ENCODE peak calls at places on chromosomes 3 and 15, in seven cellular contexts. One of them, this sample, is unnamed.

GRCh38 chr15:66237513-66238235 is 15.9 kb downstream of the MEGF11 start:
- DNase-seq in hepatocyte: no peak
- DNase-seq in GM23338: no peak
- DNase-seq in HCT116: no peak
- DNase-seq in GM23248: peak; percentile 23
- DNase-seq in MM.1S: no peak
- DNase-seq in PC-9: no peak
- DNase-seq in this sample: no peak

GRCh38 chr15:68580883-68581155 is 2.0 kb downstream of the CORO2B start:
- DNase-seq in hepatocyte: no peak
- DNase-seq in GM23338: no peak
- DNase-seq in HCT116: no peak
- DNase-seq in GM23248: no peak
- DNase-seq in MM.1S: no peak
- DNase-seq in PC-9: no peak
- DNase-seq in this sample: no peak

GRCh38 chr3:64974401-64974800 is 286.6 kb upstream of the ADAMTS9 start:
- DNase-seq in hepatocyte: no peak
- DNase-seq in GM23338: no peak
- DNase-seq in HCT116: no peak
- DNase-seq in GM23248: no peak
- DNase-seq in MM.1S: no peak
- DNase-seq in PC-9: no peak
- DNase-seq in this sample: no peak

GRCh38 chr3:139108253-139108969 is 63.7 kb upstream of the PRR23C start:
- DNase-seq in hepatocyte: no peak
- DNase-seq in GM23338: no peak
- DNase-seq in HCT116: no peak
- DNase-seq in GM23248: no peak
- DNase-seq in MM.1S: no peak
- DNase-seq in PC-9: no peak
- DNase-seq in this sample: no peak

GRCh38 chr3:2211568-2211967 is 112.9 kb downstream of the CNTN4 start:
- DNase-seq in hepatocyte: no peak
- DNase-seq in GM23338: no peak
- DNase-seq in HCT116: no peak
- DNase-seq in GM23248: no peak
- DNase-seq in MM.1S: no peak
- DNase-seq in PC-9: no peak
- DNase-seq in this sample: no peak

GRCh38 chr3:192816274-192816853 is 89.0 kb upstream of the FGF12 start:
- DNase-seq in hepatocyte: peak; percentile 73
- DNase-seq in GM23338: peak; percentile 72
- DNase-seq in HCT116: peak; percentile 33
- DNase-seq in GM23248: peak; percentile 77
- DNase-seq in MM.1S: peak; percentile 52
- DNase-seq in PC-9: peak; percentile 29
- DNase-seq in this sample: peak; percentile 86

GRCh38 chr3:70488131-70488530 is 175.7 kb upstream of the MDFIC2 start:
- DNase-seq in hepatocyte: no peak
- DNase-seq in GM23338: no peak
- DNase-seq in HCT116: no peak
- DNase-seq in GM23248: peak; percentile 1
- DNase-seq in MM.1S: no peak
- DNase-seq in PC-9: no peak
- DNase-seq in this sample: no peak

GRCh38 chr15:69955240-69955894 is 142.3 kb downstream of the TLE3 start:
- DNase-seq in hepatocyte: no peak
- DNase-seq in GM23338: no peak
- DNase-seq in HCT116: no peak
- DNase-seq in GM23248: no peak
- DNase-seq in MM.1S: no peak
- DNase-seq in PC-9: no peak
- DNase-seq in this sample: no peak

GRCh38 chr3:134336587-134336986 is 37.7 kb downstream of the AMOTL2 start:
- DNase-seq in hepatocyte: peak; percentile 62
- DNase-seq in GM23338: no peak
- DNase-seq in HCT116: no peak
- DNase-seq in GM23248: peak; percentile 78
- DNase-seq in MM.1S: no peak
- DNase-seq in PC-9: peak; percentile 55
- DNase-seq in this sample: no peak

DNA sequence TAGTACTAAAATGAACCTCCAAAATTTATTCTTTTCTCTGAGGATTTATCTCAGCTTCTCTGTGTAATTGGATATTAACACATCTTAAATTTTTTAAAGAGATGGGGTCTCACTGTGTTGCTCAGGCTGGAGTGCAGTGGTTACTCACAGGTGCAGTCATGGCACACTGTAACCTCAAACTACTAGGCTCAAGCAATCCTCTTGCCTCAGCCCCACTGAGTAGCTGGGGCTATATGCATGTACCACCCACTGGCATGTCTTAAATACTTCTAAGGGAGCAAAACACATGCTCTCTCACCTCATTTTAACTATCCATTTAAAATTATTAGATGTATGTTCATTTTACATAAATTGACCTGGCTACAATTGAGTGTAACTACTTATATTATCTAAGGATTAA is 11.3 kb upstream of the TMEM87A start:
- DNase-seq in hepatocyte: no peak
- DNase-seq in GM23338: no peak
- DNase-seq in HCT116: no peak
- DNase-seq in GM23248: peak; percentile 6
- DNase-seq in MM.1S: no peak
- DNase-seq in PC-9: no peak
- DNase-seq in this sample: no peak
- H3K9me2 ChIP-seq in hepatocyte: no peaks in the 10 kb centered on the region
- H3K9me2 ChIP-seq in GM23338: no peaks in the 10 kb centered on the region
- H3K9me2 ChIP-seq in HCT116: no peaks in the 10 kb centered on the region
- H3K9me2 ChIP-seq in GM23248: no peaks in the 10 kb centered on the region
- H3K9me2 ChIP-seq in MM.1S: no peaks in the 10 kb centered on the region
- H3K9me2 ChIP-seq in PC-9: no peaks in the 10 kb centered on the region
- H3K9me2 ChIP-seq in this sample: no peaks in the 10 kb centered on the region

GRCh38 chr15:59993950-59994401 is 10.1 kb upstream of the FOXB1 start:
- DNase-seq in hepatocyte: no peak
- DNase-seq in GM23338: peak; percentile 88
- DNase-seq in HCT116: no peak
- DNase-seq in GM23248: no peak
- DNase-seq in MM.1S: no peak
- DNase-seq in PC-9: no peak
- DNase-seq in this sample: no peak

GRCh38 chr15:59996498-59997041 is 7.5 kb upstream of the FOXB1 start:
- DNase-seq in hepatocyte: peak; percentile 41
- DNase-seq in GM23338: peak; percentile 64
- DNase-seq in HCT116: no peak
- DNase-seq in GM23248: no peak
- DNase-seq in MM.1S: peak; percentile 36
- DNase-seq in PC-9: no peak
- DNase-seq in this sample: no peak

GRCh38 chr15:59997070-59997701 is 6.9 kb upstream of the FOXB1 start:
- DNase-seq in hepatocyte: no peak
- DNase-seq in GM23338: peak; percentile 98
- DNase-seq in HCT116: no peak
- DNase-seq in GM23248: no peak
- DNase-seq in MM.1S: peak; percentile 95
- DNase-seq in PC-9: peak; percentile 45
- DNase-seq in this sample: peak; percentile 42

GRCh38 chr15:59994855-59995557 is 9.1 kb upstream of the FOXB1 start:
- DNase-seq in hepatocyte: no peak
- DNase-seq in GM23338: peak; percentile 87
- DNase-seq in HCT116: no peak
- DNase-seq in GM23248: no peak
- DNase-seq in MM.1S: no peak
- DNase-seq in PC-9: no peak
- DNase-seq in this sample: no peak

DNA sequence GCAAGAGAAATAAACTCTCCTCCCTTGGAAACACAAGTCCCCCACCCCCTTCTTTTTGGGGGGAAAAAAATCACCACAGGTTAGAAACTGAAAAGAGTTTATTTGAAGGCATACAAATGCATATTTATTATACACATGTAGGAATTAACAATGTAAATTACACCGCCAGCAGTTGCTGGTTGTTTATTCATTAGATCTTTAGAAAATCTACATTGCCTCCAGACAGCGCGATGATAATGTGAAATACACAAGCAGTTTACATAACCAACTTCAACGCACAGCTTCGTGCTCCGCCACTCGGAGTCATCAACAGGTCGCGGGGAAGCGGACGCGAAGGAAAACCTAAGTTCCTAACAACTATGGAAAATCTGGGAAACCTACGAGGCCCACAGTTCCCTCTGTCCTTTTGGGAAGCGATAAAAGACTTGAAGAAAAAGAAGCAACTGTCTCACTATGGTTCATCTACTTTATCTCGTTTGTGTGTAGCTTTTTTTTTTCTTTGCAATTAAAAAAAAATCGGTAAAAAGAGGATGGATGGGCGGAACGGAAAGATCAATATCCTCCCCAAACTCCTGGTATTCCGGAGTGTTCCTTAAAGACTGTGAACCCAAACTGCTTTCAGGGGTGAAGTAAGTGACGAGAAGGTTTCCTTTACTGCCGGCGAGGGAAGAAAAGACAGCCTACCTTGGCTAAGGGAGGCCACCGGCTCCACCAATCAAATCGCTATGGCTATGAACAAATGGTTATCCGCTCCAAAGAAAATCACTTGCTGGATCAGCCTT is 8.4 kb upstream of the FOXB1 start:
- DNase-seq in hepatocyte: no peak
- DNase-seq in GM23338: peak; percentile 66
- DNase-seq in HCT116: no peak
- DNase-seq in GM23248: no peak
- DNase-seq in MM.1S: no peak
- DNase-seq in PC-9: no peak
- DNase-seq in this sample: no peak
- TF ChIP-seq EZH2 in hepatocyte: no peak
- TF ChIP-seq EZH2 in GM23338: no peak
- TF ChIP-seq EZH2 in HCT116: no peak
- TF ChIP-seq EZH2 in GM23248: peak; percentile 80
- TF ChIP-seq EZH2 in MM.1S: no peak
- TF ChIP-seq EZH2 in PC-9: no peak
- TF ChIP-seq EZH2 in this sample: no peak

GRCh38 chr3:20574746-20575145 is 388.7 kb upstream of the SGO1 start:
- DNase-seq in hepatocyte: no peak
- DNase-seq in GM23338: no peak
- DNase-seq in HCT116: no peak
- DNase-seq in GM23248: peak; percentile 88
- DNase-seq in MM.1S: no peak
- DNase-seq in PC-9: no peak
- DNase-seq in this sample: peak; percentile 21
- H3K4me2 ChIP-seq in hepatocyte: no peak overlapping the region
- H3K4me2 ChIP-seq in GM23338: no peak overlapping the region
- H3K4me2 ChIP-seq in HCT116: no peak overlapping the region
- H3K4me2 ChIP-seq in GM23248: peak overlapping the region; percentile 69
- H3K4me2 ChIP-seq in MM.1S: no peak overlapping the region
- H3K4me2 ChIP-seq in PC-9: no peak overlapping the region
- H3K4me2 ChIP-seq in this sample: no peak overlapping the region

DNA sequence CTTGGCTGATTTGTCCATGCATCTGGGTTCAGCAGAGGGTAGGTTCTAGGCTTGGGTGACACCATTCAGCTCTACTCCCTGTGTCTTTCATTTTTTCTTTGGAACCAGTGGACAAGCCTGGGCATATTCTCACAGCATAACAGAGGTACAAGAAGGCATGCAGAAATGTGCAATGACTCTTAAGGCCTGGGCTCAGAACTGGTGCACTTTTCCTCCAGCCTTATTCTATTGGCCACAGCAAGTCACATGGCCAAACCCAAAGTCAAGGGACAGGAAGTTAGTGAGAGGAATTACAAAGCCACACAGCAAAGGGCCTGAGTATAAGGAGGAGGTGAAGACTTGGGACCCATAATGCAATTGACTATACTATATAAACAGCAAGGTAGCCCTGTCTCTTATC is 200.9 kb upstream of the CTDSPL start:
- DNase-seq in hepatocyte: no peak
- DNase-seq in GM23338: no peak
- DNase-seq in HCT116: no peak
- DNase-seq in GM23248: no peak
- DNase-seq in MM.1S: no peak
- DNase-seq in PC-9: no peak
- DNase-seq in this sample: no peak
- H3K9me2 ChIP-seq in hepatocyte: no peaks in the 10 kb centered on the region
- H3K9me2 ChIP-seq in GM23338: peaks cover 4% of the 10 kb centered on the region
- H3K9me2 ChIP-seq in HCT116: no peaks in the 10 kb centered on the region
- H3K9me2 ChIP-seq in GM23248: no peaks in the 10 kb centered on the region
- H3K9me2 ChIP-seq in MM.1S: no peaks in the 10 kb centered on the region
- H3K9me2 ChIP-seq in PC-9: no peaks in the 10 kb centered on the region
- H3K9me2 ChIP-seq in this sample: no peaks in the 10 kb centered on the region

This sample was measured in PC-3.